ENCODE peak calls at places on chromosomes 16 and 17, in four cellular contexts. One of them, this sample, is unnamed. For H3K27me3, the result is how much of the 10 kb centered on the place peaks cover.

GRCh38 chr17:40966848-40967247 is at the start of gene KRT39:
- DNase-seq in Peyer's patch: no peak
- DNase-seq in DND-41: no peak
- DNase-seq in stomach: no peak
- DNase-seq in this sample: no peak

GRCh38 chr16:69744363-69745231 is 10.1 kb downstream of the NOB1 start:
- DNase-seq in Peyer's patch: no peak
- DNase-seq in DND-41: no peak
- DNase-seq in stomach: no peak
- DNase-seq in this sample: no peak

GRCh38 chr16:69150146-69150865 is 17.9 kb downstream of the UTP4 start:
- DNase-seq in Peyer's patch: peak
- DNase-seq in DND-41: peak
- DNase-seq in stomach: peak
- DNase-seq in this sample: peak

GRCh38 chr16:10813123-10813455 is 5.5 kb downstream of the TVP23A start:
- DNase-seq in Peyer's patch: no peak
- DNase-seq in DND-41: no peak
- DNase-seq in stomach: no peak
- DNase-seq in this sample: no peak

GRCh38 chr17:80605326-80606066 is 60.9 kb downstream of the RPTOR start:
- DNase-seq in Peyer's patch: no peak
- DNase-seq in DND-41: no peak
- DNase-seq in stomach: no peak
- DNase-seq in this sample: peak

GRCh38 chr17:56777859-56778258 is 55.9 kb downstream of the C17orf67 start:
- DNase-seq in Peyer's patch: no peak
- DNase-seq in DND-41: no peak
- DNase-seq in stomach: no peak
- DNase-seq in this sample: no peak

GRCh38 chr17:8855477-8856204 is 11.8 kb downstream of the PIK3R6 start:
- DNase-seq in Peyer's patch: peak
- DNase-seq in DND-41: no peak
- DNase-seq in stomach: no peak
- DNase-seq in this sample: no peak

GRCh38 chr17:7782237-7782636 is 51.8 kb upstream of the KDM6B start:
- DNase-seq in Peyer's patch: no peak
- DNase-seq in DND-41: no peak
- DNase-seq in stomach: no peak
- DNase-seq in this sample: peak

GRCh38 chr16:68704232-68704867 is 32.7 kb upstream of the CDH1 start:
- DNase-seq in Peyer's patch: peak
- DNase-seq in DND-41: peak
- DNase-seq in stomach: peak
- DNase-seq in this sample: peak

GRCh38 chr17:9212376-9213310 is 191.3 kb downstream of the NTN1 start:
- DNase-seq in Peyer's patch: no peak
- DNase-seq in DND-41: no peak
- DNase-seq in stomach: no peak
- DNase-seq in this sample: no peak

GRCh38 chr16:89408315-89408714 is 82.0 kb downstream of the ANKRD11 start:
- DNase-seq in Peyer's patch: no peak
- DNase-seq in DND-41: no peak
- DNase-seq in stomach: no peak
- DNase-seq in this sample: no peak

GRCh38 chr16:86946396-86946795 is 368.0 kb downstream of the FOXL1 start:
- DNase-seq in Peyer's patch: no peak
- DNase-seq in DND-41: no peak
- DNase-seq in stomach: no peak
- DNase-seq in this sample: no peak

GRCh38 chr16:50916040-50916439 is 174.2 kb downstream of the CYLD start:
- DNase-seq in Peyer's patch: no peak
- DNase-seq in DND-41: no peak
- DNase-seq in stomach: no peak
- DNase-seq in this sample: no peak

GRCh38 chr17:55661963-55662834 is 60.5 kb downstream of the TMEM100 start:
- DNase-seq in Peyer's patch: no peak
- DNase-seq in DND-41: no peak
- DNase-seq in stomach: no peak
- DNase-seq in this sample: no peak

GRCh38 chr17:78257810-78258322 is 26.4 kb downstream of the TMEM235 start:
- DNase-seq in Peyer's patch: no peak
- DNase-seq in DND-41: peak
- DNase-seq in stomach: peak
- DNase-seq in this sample: no peak

GRCh38 chr16:79698341-79698753 is 97.8 kb upstream of the MAF start:
- DNase-seq in Peyer's patch: no peak
- DNase-seq in DND-41: no peak
- DNase-seq in stomach: no peak
- DNase-seq in this sample: no peak

GRCh38 chr16:49918257-49918656 is 62.3 kb upstream of the ZNF423 start:
- DNase-seq in Peyer's patch: no peak
- DNase-seq in DND-41: no peak
- DNase-seq in stomach: no peak
- DNase-seq in this sample: peak

GRCh38 chr17:63136381-63137012 is 170.5 kb downstream of the TANC2 start:
- DNase-seq in Peyer's patch: no peak
- DNase-seq in DND-41: no peak
- DNase-seq in stomach: no peak
- DNase-seq in this sample: no peak

GRCh38 chr16:88282221-88283041 is 100.3 kb upstream of the ZNF469 start:
- DNase-seq in Peyer's patch: peak
- DNase-seq in DND-41: no peak
- DNase-seq in stomach: no peak
- DNase-seq in this sample: no peak

DNA sequence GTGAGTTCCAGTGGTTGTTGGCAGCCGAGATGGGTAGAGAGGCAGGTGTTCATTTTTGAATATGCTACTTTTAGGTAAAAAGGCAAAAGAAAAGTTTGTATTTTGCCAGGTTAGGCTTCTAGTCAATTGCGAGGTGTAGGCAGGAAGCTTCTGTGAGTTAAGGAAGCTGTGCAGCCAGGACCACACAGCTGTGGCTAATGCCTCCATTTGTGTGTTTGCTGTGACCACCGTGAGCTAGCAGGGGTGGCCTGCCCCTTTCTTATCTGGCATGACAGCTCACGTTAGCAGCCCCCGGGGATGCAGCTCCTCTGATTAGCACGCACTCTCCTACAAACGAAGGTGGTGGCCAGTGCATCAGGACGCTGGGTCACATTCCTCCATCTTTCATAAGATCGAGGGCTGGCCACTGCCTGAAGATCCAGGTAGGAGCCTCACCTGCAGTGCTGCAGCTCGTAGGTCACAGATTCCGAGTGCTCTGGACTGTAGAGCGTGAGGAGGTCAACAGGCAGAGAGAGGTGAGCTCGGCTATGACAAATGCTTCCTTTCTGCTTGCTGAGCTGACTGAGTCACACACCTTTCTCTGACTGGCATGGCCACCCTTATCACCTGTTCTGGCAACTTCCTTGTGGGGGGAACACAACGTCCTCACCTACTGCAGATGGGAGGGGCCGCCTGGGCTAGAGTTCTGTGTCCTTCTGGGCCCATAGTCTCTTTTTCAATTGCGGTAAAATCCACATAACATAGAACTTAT is 244.4 kb downstream of the HS3ST3B1 start:
- DNase-seq in Peyer's patch: no peak
- DNase-seq in DND-41: peak
- DNase-seq in stomach: no peak
- DNase-seq in this sample: no peak
- H3K4me3 ChIP-seq in Peyer's patch: no peak
- H3K4me3 ChIP-seq in DND-41: no peak
- H3K4me3 ChIP-seq in stomach: no peak
- H3K4me3 ChIP-seq in this sample: no peak

DNA sequence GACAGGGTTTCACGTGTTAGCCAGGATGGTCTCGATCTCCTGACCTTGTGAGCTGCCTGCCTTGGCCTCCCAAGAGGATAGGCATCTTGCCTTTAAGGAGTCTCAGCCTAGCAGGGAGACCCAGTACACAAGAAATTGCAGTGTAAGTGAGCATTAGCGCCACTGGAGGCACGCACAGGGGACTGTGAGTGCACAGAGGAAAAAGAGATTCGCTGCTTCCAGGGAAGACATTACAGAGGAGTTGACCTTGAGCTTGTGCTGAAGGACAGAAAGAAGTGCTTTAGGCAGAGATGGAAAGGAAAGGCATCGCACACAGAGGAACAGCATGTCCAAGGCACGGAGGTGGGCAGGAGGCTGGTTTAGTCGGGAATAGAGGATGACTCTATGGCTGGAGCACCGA is 4.8 kb downstream of the CD300LG start:
- DNase-seq in Peyer's patch: no peak
- DNase-seq in DND-41: no peak
- DNase-seq in stomach: no peak
- DNase-seq in this sample: no peak
- H3K27me3 ChIP-seq in Peyer's patch: under half
- H3K27me3 ChIP-seq in DND-41: under half
- H3K27me3 ChIP-seq in stomach: under half
- H3K27me3 ChIP-seq in this sample: under half

GRCh38 chr16:9113707-9114106 is 22.3 kb downstream of the HAPSTR1 start:
- DNase-seq in Peyer's patch: no peak
- DNase-seq in DND-41: no peak
- DNase-seq in stomach: no peak
- DNase-seq in this sample: no peak
- H3K4me3 ChIP-seq in Peyer's patch: no peak
- H3K4me3 ChIP-seq in DND-41: no peak
- H3K4me3 ChIP-seq in stomach: no peak
- H3K4me3 ChIP-seq in this sample: no peak

GRCh38 chr16:85166699-85167588 is 54.7 kb upstream of the CIBAR2 start:
- DNase-seq in Peyer's patch: no peak
- DNase-seq in DND-41: no peak
- DNase-seq in stomach: no peak
- DNase-seq in this sample: no peak

GRCh38 chr16:85167589-85168537 is 55.6 kb upstream of the CIBAR2 start:
- DNase-seq in Peyer's patch: no peak
- DNase-seq in DND-41: no peak
- DNase-seq in stomach: no peak
- DNase-seq in this sample: no peak

GRCh38 chr16:85169333-85170065 is 57.2 kb upstream of the CIBAR2 start:
- DNase-seq in Peyer's patch: no peak
- DNase-seq in DND-41: no peak
- DNase-seq in stomach: no peak
- DNase-seq in this sample: no peak

GRCh38 chr16:85170066-85171003 is 58.1 kb upstream of the CIBAR2 start:
- DNase-seq in Peyer's patch: no peak
- DNase-seq in DND-41: no peak
- DNase-seq in stomach: no peak
- DNase-seq in this sample: no peak

GRCh38 chr16:85168732-85169256 is 56.5 kb upstream of the CIBAR2 start:
- DNase-seq in Peyer's patch: peak
- DNase-seq in DND-41: no peak
- DNase-seq in stomach: no peak
- DNase-seq in this sample: no peak
- H3K27me3 ChIP-seq in Peyer's patch: under half
- H3K27me3 ChIP-seq in DND-41: under half
- H3K27me3 ChIP-seq in stomach: under half
- H3K27me3 ChIP-seq in this sample: under half

GRCh38 chr16:3579776-3580175 is 2.6 kb upstream of the NLRC3 start:
- DNase-seq in Peyer's patch: no peak
- DNase-seq in DND-41: no peak
- DNase-seq in stomach: no peak
- DNase-seq in this sample: no peak
- H3K4me3 ChIP-seq in Peyer's patch: no peak
- H3K4me3 ChIP-seq in DND-41: no peak
- H3K4me3 ChIP-seq in stomach: no peak
- H3K4me3 ChIP-seq in this sample: no peak

GRCh38 chr17:18327556-18327955 is 12.5 kb downstream of the SMCR8 start:
- DNase-seq in Peyer's patch: no peak
- DNase-seq in DND-41: no peak
- DNase-seq in stomach: no peak
- DNase-seq in this sample: no peak

GRCh38 chr17:18332909-18333489 is 17.9 kb downstream of the SMCR8 start:
- DNase-seq in Peyer's patch: no peak
- DNase-seq in DND-41: no peak
- DNase-seq in stomach: no peak
- DNase-seq in this sample: no peak

GRCh38 chr17:18328643-18329204 is 13.6 kb downstream of the SMCR8 start:
- DNase-seq in Peyer's patch: no peak
- DNase-seq in DND-41: no peak
- DNase-seq in stomach: no peak
- DNase-seq in this sample: no peak

GRCh38 chr17:18327093-18327492 is 12.0 kb downstream of the SMCR8 start:
- DNase-seq in Peyer's patch: no peak
- DNase-seq in DND-41: no peak
- DNase-seq in stomach: no peak
- DNase-seq in this sample: no peak

GRCh38 chr17:18331879-18332278 is 16.8 kb downstream of the SMCR8 start:
- DNase-seq in Peyer's patch: peak
- DNase-seq in DND-41: no peak
- DNase-seq in stomach: no peak
- DNase-seq in this sample: no peak
- H3K27me3 ChIP-seq in Peyer's patch: under half
- H3K27me3 ChIP-seq in DND-41: under half
- H3K27me3 ChIP-seq in stomach: under half
- H3K27me3 ChIP-seq in this sample: under half

DNA sequence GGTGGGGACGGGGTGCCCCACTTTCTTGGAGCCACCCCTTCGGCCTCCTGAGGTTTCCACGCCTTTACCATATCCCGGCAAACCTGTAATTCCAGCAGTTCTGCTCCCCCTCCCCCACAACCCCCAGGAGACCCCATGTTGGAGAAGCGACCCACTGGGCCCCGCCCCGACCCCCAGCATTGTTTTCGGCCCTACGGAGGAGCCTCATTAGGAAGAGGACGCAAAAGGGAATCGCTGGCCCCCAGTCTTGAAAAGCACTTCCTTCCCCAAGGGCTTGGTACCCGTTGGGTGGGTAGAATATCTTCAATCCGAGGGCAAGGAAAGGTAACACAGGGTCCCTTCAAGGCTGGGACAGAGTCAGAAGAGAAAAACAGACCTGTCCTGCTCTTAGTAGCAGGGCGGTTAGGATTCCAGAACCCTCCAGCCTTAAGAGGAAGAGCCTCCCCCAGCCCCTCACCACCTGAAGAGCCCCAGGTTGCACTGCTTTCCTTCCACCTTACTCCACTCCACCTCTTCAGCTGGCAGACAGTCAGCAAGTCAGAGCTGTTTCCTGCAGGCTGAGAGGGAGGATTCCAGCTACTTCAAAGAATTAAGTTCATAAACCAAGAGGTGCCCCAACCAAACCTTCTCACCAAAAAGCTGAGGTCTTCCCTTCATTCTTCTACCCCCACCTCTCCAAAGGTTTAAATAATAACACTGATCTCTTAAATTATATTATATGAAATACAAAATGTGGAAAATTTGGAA is 803 bp upstream of the TLCD2 start:
- DNase-seq in Peyer's patch: no peak
- DNase-seq in DND-41: no peak
- DNase-seq in stomach: no peak
- DNase-seq in this sample: no peak
- H3K4me3 ChIP-seq in Peyer's patch: peak
- H3K4me3 ChIP-seq in DND-41: no peak
- H3K4me3 ChIP-seq in stomach: peak
- H3K4me3 ChIP-seq in this sample: no peak